ENCODE peak calls at places on chromosomes 13 and 19, in five cellular contexts. R is K562, E is GM12878, L is HepG2, J is H1. V is an unnamed sample.

GRCh38 chr19:18253716-18254115 is 20.5 kb downstream of the IQCN start:
- DNase-seq in L (no peak), R (no peak), J (no peak), E (no peak), V (no peak)

GRCh38 chr13:34265016-34265692 is 447.2 kb downstream of the RFC3 start:
- DNase-seq in L (no peak), E (no peak), J (no peak), R (no peak), V (no peak)

GRCh38 chr13:108283110-108283509 is 13.6 kb downstream of the TNFSF13B start:
- DNase-seq in R (no peak), L (no peak), E (no peak), J (no peak), V (no peak)

GRCh38 chr19:54481326-54481930 is 8.3 kb upstream of the CDC42EP5 start:
- DNase-seq in E (no peak), L (peak), R (peak), J (no peak), V (peak)

GRCh38 chr13:110907951-110908898 is 6.6 kb downstream of the ANKRD10 start:
- DNase-seq in E (no peak), J (peak), L (peak), R (no peak), V (peak)

GRCh38 chr13:49441846-49442245 is 2.0 kb downstream of the CAB39L start:
- DNase-seq in E (no peak), R (no peak), J (no peak), L (no peak), V (no peak)

GRCh38 chr13:94966380-94966779 is 254.0 kb upstream of the SOX21 start:
- DNase-seq in E (no peak), J (no peak), R (no peak), L (no peak), V (no peak)

GRCh38 chr19:48812094-48812929 is 1.5 kb upstream of the BCAT2 start:
- DNase-seq in R (peak), L (peak), E (no peak), J (no peak), V (no peak)

GRCh38 chr13:90696254-90696653 is 651.2 kb upstream of the MIR17HG start:
- DNase-seq in R (no peak), E (no peak), J (no peak), L (no peak), V (no peak)

GRCh38 chr13:41059896-41060722 is 1.2 kb upstream of the WBP4 start:
- DNase-seq in R (peak), E (peak), J (peak), L (peak), V (peak)

GRCh38 chr19:53308339-53308811 is 25.2 kb upstream of the ZNF845 start:
- DNase-seq in E (no peak), J (peak), R (peak), L (no peak), V (no peak)

GRCh38 chr13:20294497-20294896 is 62.4 kb upstream of the GJB6 start:
- DNase-seq in R (no peak), L (no peak), J (no peak), E (no peak), V (peak)

GRCh38 chr19:34128558-34129250 is 43.6 kb upstream of the LSM14A start:
- DNase-seq in E (no peak), J (no peak), R (no peak), L (no peak), V (no peak)

GRCh38 chr19:31313291-31314030 is 35.8 kb downstream of the TSHZ3 start:
- DNase-seq in J (no peak), E (no peak), L (no peak), R (no peak), V (no peak)

GRCh38 chr19:49403404-49404187 is 15.5 kb downstream of the KASH5 start:
- DNase-seq in J (peak), E (no peak), L (no peak), R (no peak), V (no peak)

GRCh38 chr19:11098327-11098726 is 9.1 kb downstream of the LDLR start:
- DNase-seq in L (no peak), R (no peak), E (no peak), J (no peak), V (no peak)

GRCh38 chr19:54673222-54673621 is 10.4 kb downstream of the LILRB4 start:
- DNase-seq in E (no peak), J (no peak), R (no peak), L (no peak), V (no peak)

GRCh38 chr19:2492870-2493269 is 16.9 kb downstream of the GADD45B start:
- DNase-seq in R (no peak), J (no peak), E (no peak), L (no peak), V (no peak)

GRCh38 chr13:46551410-46552301 is 1.3 kb upstream of the LRCH1 start:
- DNase-seq in E (no peak), J (no peak), R (peak), L (peak), V (peak)

GRCh38 chr19:29514525-29515232 is 11.1 kb upstream of the VSTM2B start:
- DNase-seq in L (no peak), E (no peak), R (no peak), J (no peak), V (no peak)

GRCh38 chr19:11420894-11421606 is 1.9 kb upstream of the RGL3 start:
- DNase-seq in J (no peak), E (no peak), L (no peak), R (peak), V (no peak)

GRCh38 chr19:33677745-33678426 is 56.1 kb downstream of the CHST8 start:
- DNase-seq in L (no peak), E (no peak), J (no peak), R (no peak), V (no peak)

GRCh38 chr19:10625003-10625761 is at the start of gene SLC44A2:
- DNase-seq in E (no peak), L (no peak), R (peak), J (no peak), V (peak)

GRCh38 chr13:24107955-24108614 is 52.4 kb upstream of the SPATA13 start:
- DNase-seq in L (no peak), J (no peak), R (no peak), E (no peak), V (no peak)

GRCh38 chr13:38685974-38686571 is 804 bp upstream of the FREM2 start:
- DNase-seq in L (no peak), R (no peak), E (no peak), J (no peak), V (no peak)

GRCh38 chr13:44347905-44348304 is 25.7 kb upstream of the SERP2 start:
- DNase-seq in L (peak), J (no peak), E (no peak), R (no peak), V (no peak)

GRCh38 chr13:30659980-30660379 is 42.3 kb downstream of the USPL1 start:
- DNase-seq in J (no peak), E (no peak), R (no peak), L (no peak), V (no peak)

GRCh38 chr13:108270442-108270841 is 924 bp downstream of the TNFSF13B start:
- DNase-seq in L (no peak), R (no peak), J (no peak), E (no peak), V (no peak)

GRCh38 chr13:65307056-65307455 is 1923.1 kb downstream of the PCDH9 start:
- DNase-seq in L (no peak), R (no peak), J (no peak), E (no peak), V (no peak)

GRCh38 chr13:63425131-63425530 is 2009.5 kb upstream of the PCDH20 start:
- DNase-seq in R (no peak), E (no peak), J (no peak), L (no peak), V (no peak)

GRCh38 chr13:75357576-75358295 is 124.2 kb downstream of the TBC1D4 start:
- DNase-seq in E (no peak), R (peak), J (peak), L (peak), V (peak)

GRCh38 chr13:112067871-112068305 is 939 bp downstream of the SOX1 start:
- DNase-seq in L (no peak), E (no peak), J (no peak), R (no peak), V (no peak)

GRCh38 chr19:45137179-45137761 is 23.5 kb downstream of the NKPD1 start:
- DNase-seq in J (no peak), R (no peak), E (peak), L (no peak), V (no peak)

GRCh38 chr13:43316997-43317396 is 293.6 kb downstream of the DNAJC15 start:
- DNase-seq in J (no peak), E (no peak), R (no peak), L (no peak), V (no peak)

GRCh38 chr19:55603581-55604292 is 1.7 kb upstream of the ZNF865 start:
- DNase-seq in E (no peak), R (peak), J (no peak), L (no peak), V (no peak)

GRCh38 chr13:89755729-89756492 is 1591.6 kb upstream of the MIR17HG start:
- DNase-seq in E (no peak), J (no peak), L (no peak), R (no peak), V (no peak)

GRCh38 chr13:95185311-95185710 is 115.9 kb downstream of the ABCC4 start:
- DNase-seq in L (no peak), J (no peak), R (no peak), E (no peak), V (no peak)

GRCh38 chr13:28373803-28374202 is 121.1 kb downstream of the FLT1 start:
- DNase-seq in J (no peak), E (no peak), R (no peak), L (no peak), V (no peak)
- TF ChIP-seq SRF in J (no peak), E (no peak), R (no peak), L (no peak), V (no peak)

GRCh38 chr19:41649827-41650226 is 23.0 kb upstream of the CEACAM4 start:
- DNase-seq in R (no peak), L (no peak), E (no peak), J (no peak), V (no peak)

GRCh38 chr19:41641879-41642485 is 15.1 kb upstream of the CEACAM4 start:
- DNase-seq in R (peak), E (peak), J (no peak), L (peak), V (peak)

GRCh38 chr19:41646589-41647204 is 19.8 kb upstream of the CEACAM4 start:
- DNase-seq in E (no peak), L (no peak), R (peak), J (no peak), V (peak)
- TF ChIP-seq ZNF274 in E (no peak), L (no peak), R (no peak), J (no peak), V (no peak)

GRCh38 chr19:7885818-7886217 is 2.5 kb upstream of the LRRC8E start:
- DNase-seq in J (no peak), L (no peak), R (no peak), E (no peak), V (no peak)
- TF ChIP-seq SRF in J (no peak), L (no peak), R (no peak), E (no peak), V (no peak)

GRCh38 chr19:7673995-7674667 is 2.8 kb upstream of the MCEMP1 start:
- DNase-seq in L (peak), E (no peak), J (no peak), R (peak), V (peak)
- TF ChIP-seq ZNF274 in L (no peak), E (no peak), J (no peak), R (no peak), V (no peak)

GRCh38 chr13:101139076-101139475 is 277.2 kb downstream of the NALCN start:
- DNase-seq in L (no peak), J (no peak), R (no peak), E (no peak), V (no peak)
- TF ChIP-seq SRF in L (no peak), J (no peak), R (no peak), E (no peak), V (no peak)

DNA sequence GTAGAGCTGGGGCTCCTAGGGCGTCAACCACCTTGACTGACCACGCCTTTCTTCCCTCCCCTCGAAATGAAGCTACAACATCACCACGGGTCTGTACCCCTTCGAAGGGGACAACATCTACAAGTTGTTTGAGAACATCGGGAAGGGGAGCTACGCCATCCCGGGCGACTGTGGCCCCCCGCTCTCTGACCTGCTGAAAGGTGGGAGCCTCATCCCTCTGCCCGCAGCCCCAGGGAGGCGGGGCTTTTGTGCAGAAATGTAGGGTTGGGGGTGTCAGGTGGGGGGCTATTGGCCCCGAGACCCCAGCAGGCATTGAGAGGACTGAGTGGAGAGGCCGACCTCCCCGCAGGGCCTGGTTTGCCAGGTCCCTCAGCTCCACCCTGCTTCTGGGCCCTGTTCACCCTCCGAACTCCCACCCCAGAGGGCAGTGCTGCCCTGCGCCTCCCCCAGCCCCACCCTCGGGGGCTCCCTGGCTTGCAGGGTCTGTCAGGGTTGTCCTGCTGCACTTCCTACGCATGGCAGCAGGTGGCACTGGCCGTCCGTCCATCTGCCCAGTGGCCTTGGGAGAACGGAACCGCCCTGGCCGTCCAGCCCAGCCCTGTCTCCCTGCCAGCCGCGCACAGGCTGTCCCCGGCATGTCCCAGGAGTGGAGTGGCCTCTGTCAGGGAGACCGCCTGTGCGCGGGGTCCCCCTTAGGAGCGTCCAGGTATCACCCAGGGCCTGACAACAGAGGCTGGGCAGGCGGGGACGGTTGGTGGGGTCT is 15.7 kb downstream of the STK11 start:
- DNase-seq in J (no peak), E (no peak), R (no peak), L (peak), V (no peak)
- TF ChIP-seq ZNF274 in J (no peak), E (no peak), R (no peak), L (no peak), V (no peak)

V was measured in HCT116.